ENCODE peak calls at places on chromosome 12, in five cellular contexts. Q, Z, A, U and M are unnamed samples.

GRCh38 chr12:101455685-101456084 is 19.5 kb upstream of the SPIC start:
- DNase-seq in Q (no peak), U (no peak), A (no peak), Z (no peak), M (no peak)

GRCh38 chr12:24109381-24110039 is 160.0 kb upstream of the SOX5 start:
- DNase-seq in U (peak; percentile 17), Q (peak; percentile 32), Z (peak; percentile 37), A (no peak), M (peak; percentile 35)

GRCh38 chr12:114694436-114695304 is 10.7 kb upstream of the TBX3 start:
- DNase-seq in A (no peak), U (no peak), Q (no peak), Z (no peak), M (no peak)

GRCh38 chr12:109759076-109759420 is 45.4 kb downstream of the FAM222A start:
- DNase-seq in U (no peak), A (no peak), Q (no peak), Z (no peak), M (peak; percentile 26)

GRCh38 chr12:14840616-14841015 is 2.7 kb downstream of the ART4 start:
- DNase-seq in Q (no peak), A (no peak), Z (no peak), U (peak; percentile 58), M (no peak)

GRCh38 chr12:47981496-47982260 is 18.3 kb downstream of the TMEM106C start:
- DNase-seq in A (peak; percentile 32), Z (no peak), U (peak; percentile 34), Q (no peak), M (no peak)

GRCh38 chr12:6370994-6371754 is 4.2 kb downstream of the SCNN1A start:
- DNase-seq in A (peak; percentile 72), Z (peak; percentile 34), U (peak; percentile 97), Q (peak; percentile 72), M (no peak)

GRCh38 chr12:68910128-68910527 is 22.8 kb downstream of the CPM start:
- DNase-seq in U (no peak), A (no peak), Z (no peak), Q (peak; percentile 50), M (no peak)

GRCh38 chr12:120798696-120799095 is 73.1 kb downstream of the ACADS start:
- DNase-seq in U (no peak), Z (peak; percentile 30), Q (no peak), A (no peak), M (peak; percentile 19)

GRCh38 chr12:101823891-101824290 is 6.9 kb downstream of the GNPTAB start:
- DNase-seq in Z (no peak), Q (no peak), U (peak; percentile 21), A (peak; percentile 61), M (peak; percentile 71)

GRCh38 chr12:64318605-64319004 is 72.0 kb downstream of the C12orf56 start:
- DNase-seq in Q (peak; percentile 4), A (no peak), Z (no peak), U (peak; percentile 1), M (no peak)

GRCh38 chr12:76049575-76050251 is 18.1 kb upstream of the PHLDA1 start:
- DNase-seq in Z (no peak), Q (no peak), U (no peak), A (no peak), M (no peak)

GRCh38 chr12:42216737-42217136 is 21.3 kb downstream of the YAF2 start:
- DNase-seq in Z (no peak), A (no peak), Q (no peak), U (no peak), M (no peak)

GRCh38 chr12:12474931-12475485 is 87.7 kb downstream of the DUSP16 start:
- DNase-seq in A (peak; percentile 10), Z (peak; percentile 87), Q (peak; percentile 43), U (no peak), M (no peak)

DNA sequence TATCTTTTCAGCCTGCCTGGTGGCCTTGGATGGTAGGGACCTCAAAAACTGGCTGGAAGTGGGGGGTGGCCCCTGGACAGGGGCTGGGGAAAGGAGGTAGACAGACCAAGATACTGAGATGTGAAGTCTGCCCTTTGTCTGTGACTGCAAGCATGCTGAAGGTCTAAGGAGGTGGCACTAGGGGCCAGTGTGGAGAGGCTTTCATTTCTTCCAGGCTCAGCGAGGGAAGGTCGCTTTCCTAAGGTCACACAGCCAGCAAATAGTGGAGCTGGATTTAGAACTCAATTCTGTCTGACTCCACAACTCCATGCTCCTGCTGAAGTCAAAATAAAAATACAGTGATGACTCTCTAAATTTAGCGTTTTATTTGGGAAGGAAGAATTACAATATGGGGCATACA is 11.3 kb upstream of the PLBD2 start:
- DNase-seq in Q (no peak), A (no peak), U (no peak), Z (no peak), M (no peak)
- TF ChIP-seq RFX5 in Q (no peak), A (no peak), U (no peak), Z (no peak), M (no peak)

GRCh38 chr12:96501139-96501741 is 11.9 kb downstream of the CFAP54 start:
- DNase-seq in A (peak; percentile 11), U (peak; percentile 55), Q (peak; percentile 61), Z (peak; percentile 69), M (peak; percentile 15)
- H3K27ac ChIP-seq in A (peak overlapping the region; percentile 60), U (no peak overlapping the region), Q (peak overlapping the region; percentile 84), Z (peak overlapping the region; percentile 62), M (peak overlapping the region; percentile 34)

GRCh38 chr12:77685906-77686305 is 144.8 kb upstream of the NAV3 start:
- DNase-seq in U (no peak), A (no peak), Q (no peak), Z (no peak), M (no peak)
- TF ChIP-seq MXI1 in U (no peak), A (no peak), Q (no peak), Z (no peak), M (no peak)

GRCh38 chr12:28507055-28507454 is 316.8 kb downstream of the CCDC91 start:
- DNase-seq in U (no peak), Z (no peak), A (no peak), Q (peak; percentile 70), M (no peak)
- TF ChIP-seq RFX5 in U (no peak), Z (no peak), A (no peak), Q (no peak), M (no peak)

DNA sequence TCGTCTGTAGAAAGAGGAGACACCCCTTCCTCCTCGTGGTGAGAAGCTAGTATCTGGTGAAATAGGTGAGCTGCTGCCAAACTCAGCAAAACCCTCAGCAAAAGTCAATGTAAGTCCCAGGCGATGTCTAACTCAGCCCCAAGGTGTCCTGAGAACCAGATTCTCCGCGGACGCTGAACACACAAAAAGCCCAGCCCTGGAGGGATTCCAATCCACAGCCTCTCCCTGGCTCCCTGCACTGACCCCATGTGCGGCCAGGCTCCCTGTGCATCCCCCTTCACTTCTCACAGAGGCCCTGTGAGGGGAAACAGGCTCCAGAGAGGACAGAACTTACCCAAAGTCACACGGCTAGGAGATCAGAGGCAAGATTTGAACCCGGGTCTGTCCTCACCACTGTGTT is 81.5 kb downstream of the NINJ2 start:
- DNase-seq in U (no peak), A (no peak), Z (no peak), Q (no peak), M (no peak)
- H3K27ac ChIP-seq in U (peak overlapping the region; percentile 47), A (no peak overlapping the region), Z (no peak overlapping the region), Q (no peak overlapping the region), M (no peak overlapping the region)

GRCh38 chr12:65859519-65859918 is 35.2 kb downstream of the HMGA2 start:
- DNase-seq in U (no peak), Z (no peak), A (no peak), Q (peak; percentile 39), M (no peak)

GRCh38 chr12:65856521-65856920 is 32.2 kb downstream of the HMGA2 start:
- DNase-seq in U (no peak), Z (no peak), A (no peak), Q (no peak), M (no peak)

GRCh38 chr12:65857875-65858274 is 33.6 kb downstream of the HMGA2 start:
- DNase-seq in A (no peak), Q (no peak), Z (no peak), U (no peak), M (no peak)

GRCh38 chr12:65860584-65860983 is 36.3 kb downstream of the HMGA2 start:
- DNase-seq in A (no peak), Z (no peak), U (no peak), Q (no peak), M (no peak)

GRCh38 chr12:65858831-65859230 is 34.5 kb downstream of the HMGA2 start:
- DNase-seq in U (no peak), Q (peak; percentile 72), Z (no peak), A (no peak), M (no peak)
- TF ChIP-seq MXI1 in U (no peak), Q (no peak), Z (no peak), A (no peak), M (no peak)

DNA sequence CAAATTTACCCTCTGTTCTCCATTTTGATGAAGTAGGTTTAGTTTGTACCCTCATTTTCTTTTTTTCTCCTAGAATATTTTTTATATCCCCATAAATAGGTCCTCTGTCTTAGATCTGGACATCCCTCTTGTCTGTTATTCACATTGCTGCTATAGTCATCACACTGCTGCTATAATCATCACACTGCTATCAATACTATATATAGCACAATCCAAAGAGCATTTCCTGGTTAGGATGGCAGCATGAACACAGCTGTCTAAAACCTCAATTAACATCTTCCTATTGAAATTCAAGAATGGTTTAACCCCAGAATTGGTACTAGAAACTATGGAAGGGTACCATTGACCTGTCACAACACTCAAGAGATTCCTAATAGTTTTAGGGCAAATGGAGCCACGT is 27.6 kb upstream of the CCDC91 start:
- DNase-seq in A (no peak), Z (no peak), Q (no peak), U (no peak), M (no peak)
- TF ChIP-seq RFX5 in A (no peak), Z (no peak), Q (no peak), U (no peak), M (no peak)

GRCh38 chr12:117026921-117027250 is 72.3 kb downstream of the TESC start:
- DNase-seq in A (no peak), Q (no peak), U (no peak), Z (no peak), M (no peak)

GRCh38 chr12:117025481-117026151 is 73.6 kb downstream of the TESC start:
- DNase-seq in Q (peak; percentile 61), Z (no peak), A (peak; percentile 79), U (peak; percentile 68), M (peak; percentile 87)

GRCh38 chr12:117024961-117025480 is 74.2 kb downstream of the TESC start:
- DNase-seq in Z (no peak), A (no peak), Q (no peak), U (no peak), M (no peak)

GRCh38 chr12:117027251-117028086 is 71.7 kb downstream of the TESC start:
- DNase-seq in A (no peak), U (no peak), Z (no peak), Q (no peak), M (no peak)

GRCh38 chr12:117026343-117026742 is 72.9 kb downstream of the TESC start:
- DNase-seq in U (no peak), A (no peak), Q (no peak), Z (no peak), M (no peak)
- H3K27ac ChIP-seq in U (no peak overlapping the region), A (no peak overlapping the region), Q (no peak overlapping the region), Z (no peak overlapping the region), M (no peak overlapping the region)